ENCODE peak calls at places on chromosomes 3 and 15, in seven cellular contexts. A, K, D, I, B, Z and O are unnamed samples.

GRCh38 chr15:73258271-73259108 is 110.3 kb downstream of the HCN4 start:
- DNase-seq in A (no peak), K (peak; percentile 5), D (no peak), I (no peak), B (no peak), Z (no peak), O (no peak)

GRCh38 chr3:195238626-195239118 is 32.3 kb downstream of the XXYLT1 start:
- DNase-seq in A (no peak), K (no peak), D (no peak), I (no peak), B (no peak), Z (peak; percentile 15), O (peak; percentile 32)

GRCh38 chr3:36403661-36404060 is 23.4 kb downstream of the STAC start:
- DNase-seq in A (no peak), K (no peak), D (no peak), I (no peak), B (no peak), Z (no peak), O (no peak)

GRCh38 chr3:27507515-27508266 is 23.5 kb upstream of the SLC4A7 start:
- DNase-seq in A (no peak), K (no peak), D (no peak), I (no peak), B (no peak), Z (no peak), O (no peak)

GRCh38 chr15:63494406-63494805 is 10.0 kb upstream of the USP3 start:
- DNase-seq in A (no peak), K (no peak), D (no peak), I (no peak), B (no peak), Z (no peak), O (no peak)

GRCh38 chr3:132630612-132631011 is 29.0 kb downstream of the ACAD11 start:
- DNase-seq in A (no peak), K (no peak), D (no peak), I (no peak), B (no peak), Z (no peak), O (no peak)

GRCh38 chr3:86547697-86548096 is 443.3 kb downstream of the VGLL3 start:
- DNase-seq in A (no peak), K (no peak), D (no peak), I (peak; percentile 93), B (no peak), Z (no peak), O (no peak)

GRCh38 chr3:100226712-100227429 is 33.9 kb upstream of the TBC1D23 start:
- DNase-seq in A (no peak), K (no peak), D (no peak), I (no peak), B (peak; percentile 60), Z (no peak), O (no peak)

GRCh38 chr3:31055757-31056156 is 161.3 kb upstream of the GADL1 start:
- DNase-seq in A (no peak), K (no peak), D (no peak), I (no peak), B (no peak), Z (no peak), O (no peak)

GRCh38 chr3:105195260-105195659 is 171.4 kb upstream of the ALCAM start:
- DNase-seq in A (no peak), K (no peak), D (no peak), I (no peak), B (peak; percentile 26), Z (no peak), O (no peak)

GRCh38 chr15:23642413-23643044 is 5.1 kb downstream of the MAGEL2 start:
- DNase-seq in A (no peak), K (peak; percentile 44), D (peak; percentile 11), I (peak; percentile 87), B (peak; percentile 46), Z (peak; percentile 63), O (peak; percentile 59)

GRCh38 chr15:72098076-72098475 is 19.9 kb downstream of the MYO9A start:
- DNase-seq in A (no peak), K (no peak), D (no peak), I (no peak), B (no peak), Z (no peak), O (no peak)

GRCh38 chr3:158355623-158356588 is 215.1 kb upstream of the MLF1 start:
- DNase-seq in A (no peak), K (no peak), D (no peak), I (no peak), B (no peak), Z (no peak), O (no peak)

GRCh38 chr15:32020158-32020557 is 10.2 kb upstream of the CHRNA7 start:
- DNase-seq in A (no peak), K (no peak), D (no peak), I (no peak), B (no peak), Z (no peak), O (no peak)

GRCh38 chr15:77659350-77660321 is 26.9 kb upstream of the LINGO1 start:
- DNase-seq in A (no peak), K (peak; percentile 50), D (no peak), I (peak; percentile 83), B (peak; percentile 48), Z (peak; percentile 50), O (no peak)

GRCh38 chr15:100861511-100861991 is 18.1 kb upstream of the ALDH1A3 start:
- DNase-seq in A (no peak), K (no peak), D (peak; percentile 63), I (no peak), B (no peak), Z (no peak), O (no peak)

GRCh38 chr15:25177955-25178801 is 223.4 kb downstream of the SNRPN start:
- DNase-seq in A (no peak), K (no peak), D (no peak), I (no peak), B (no peak), Z (no peak), O (peak; percentile 27)

GRCh38 chr15:27027229-27027628 is 56.2 kb downstream of the GABRG3 start:
- DNase-seq in A (no peak), K (no peak), D (no peak), I (peak; percentile 24), B (no peak), Z (no peak), O (no peak)

GRCh38 chr3:39408493-39409372 is 2.2 kb downstream of the RPSA start:
- DNase-seq in A (no peak), K (peak; percentile 69), D (no peak), I (no peak), B (no peak), Z (no peak), O (no peak)

GRCh38 chr3:189570916-189571315 is 60.3 kb upstream of the TP63 start:
- DNase-seq in A (no peak), K (no peak), D (no peak), I (no peak), B (no peak), Z (no peak), O (no peak)

GRCh38 chr3:33980252-33980651 is 181.8 kb downstream of the PDCD6IP start:
- DNase-seq in A (no peak), K (no peak), D (no peak), I (peak; percentile 46), B (peak; percentile 81), Z (no peak), O (no peak)

GRCh38 chr3:65677486-65677885 is 361.2 kb downstream of the MAGI1 start:
- DNase-seq in A (no peak), K (no peak), D (no peak), I (no peak), B (no peak), Z (no peak), O (no peak)

GRCh38 chr3:130539005-130539404 is 22.0 kb downstream of the COL6A6 start:
- DNase-seq in A (no peak), K (peak; percentile 35), D (no peak), I (peak; percentile 84), B (no peak), Z (no peak), O (peak; percentile 37)

GRCh38 chr3:94064243-94064642 is 1.4 kb downstream of the NSUN3 start:
- DNase-seq in A (no peak), K (no peak), D (no peak), I (no peak), B (no peak), Z (no peak), O (no peak)

GRCh38 chr3:58608648-58609047 is 31.5 kb upstream of the FAM107A start:
- DNase-seq in A (no peak), K (no peak), D (no peak), I (no peak), B (no peak), Z (no peak), O (no peak)

GRCh38 chr15:71708741-71709140 is 101.6 kb upstream of the NR2E3 start:
- DNase-seq in A (no peak), K (no peak), D (no peak), I (no peak), B (no peak), Z (no peak), O (no peak)

GRCh38 chr15:26037369-26037768 is 174.2 kb upstream of the ATP10A start:
- DNase-seq in A (no peak), K (no peak), D (no peak), I (no peak), B (no peak), Z (no peak), O (no peak)

GRCh38 chr3:189353318-189353958 is 181.7 kb downstream of the TPRG1 start:
- DNase-seq in A (no peak), K (no peak), D (no peak), I (no peak), B (no peak), Z (no peak), O (no peak)

GRCh38 chr3:135531996-135532395 is 433.5 kb upstream of the PPP2R3A start:
- DNase-seq in A (no peak), K (no peak), D (no peak), I (no peak), B (no peak), Z (no peak), O (no peak)

GRCh38 chr3:193737191-193737751 is 144.3 kb downstream of the OPA1 start:
- DNase-seq in A (no peak), K (no peak), D (no peak), I (no peak), B (no peak), Z (no peak), O (no peak)

GRCh38 chr3:120512655-120513054 is 61.9 kb upstream of the FSTL1 start:
- DNase-seq in A (no peak), K (no peak), D (no peak), I (no peak), B (no peak), Z (no peak), O (no peak)

GRCh38 chr3:39937874-39938273 is 128.5 kb downstream of the MYRIP start:
- DNase-seq in A (no peak), K (no peak), D (no peak), I (no peak), B (no peak), Z (no peak), O (no peak)

GRCh38 chr3:34107669-34108068 is 309.2 kb downstream of the PDCD6IP start:
- DNase-seq in A (no peak), K (no peak), D (no peak), I (no peak), B (no peak), Z (no peak), O (no peak)

GRCh38 chr3:50205719-50206276 is 727 bp downstream of the SLC38A3 start:
- DNase-seq in A (no peak), K (peak; percentile 40), D (peak; percentile 39), I (peak; percentile 90), B (no peak), Z (peak; percentile 47), O (no peak)

GRCh38 chr3:149969110-149969944 is 1.4 kb downstream of the PFN2 start:
- DNase-seq in A (no peak), K (no peak), D (peak; percentile 14), I (peak; percentile 94), B (peak; percentile 72), Z (peak; percentile 42), O (no peak)